ENCODE peak calls at places on chromosomes 1 and 21, in four cellular contexts. One of them, this sample, is unnamed. For H3K4me1, the result is how much of the 10 kb centered on the place peaks cover.

GRCh38 chr1:176341656-176342055 is 121.3 kb upstream of the PAPPA2 start:
- ATAC-seq in A549: no peak
- ATAC-seq in upper lobe of left lung: no peak
- ATAC-seq in GM12878: no peak
- ATAC-seq in this sample: no peak

GRCh38 chr1:204341380-204341779 is 18.3 kb downstream of the PLEKHA6 start:
- ATAC-seq in A549: no peak
- ATAC-seq in upper lobe of left lung: no peak
- ATAC-seq in GM12878: no peak
- ATAC-seq in this sample: no peak

GRCh38 chr1:171740356-171740863 is 1.5 kb downstream of the VAMP4 start:
- ATAC-seq in A549: no peak
- ATAC-seq in upper lobe of left lung: no peak
- ATAC-seq in GM12878: no peak
- ATAC-seq in this sample: no peak

GRCh38 chr1:193103759-193104495 is 1.3 kb downstream of the GLRX2 start:
- ATAC-seq in A549: no peak
- ATAC-seq in upper lobe of left lung: no peak
- ATAC-seq in GM12878: no peak
- ATAC-seq in this sample: no peak

GRCh38 chr1:101820080-101820479 is 176.6 kb downstream of the OLFM3 start:
- ATAC-seq in A549: peak
- ATAC-seq in upper lobe of left lung: no peak
- ATAC-seq in GM12878: peak
- ATAC-seq in this sample: no peak

GRCh38 chr21:28299946-28300345 is 692.7 kb downstream of the LTN1 start:
- ATAC-seq in A549: no peak
- ATAC-seq in upper lobe of left lung: no peak
- ATAC-seq in GM12878: no peak
- ATAC-seq in this sample: no peak

GRCh38 chr1:53467391-53467790 is 8.2 kb downstream of the DMRTB1 start:
- ATAC-seq in A549: no peak
- ATAC-seq in upper lobe of left lung: no peak
- ATAC-seq in GM12878: no peak
- ATAC-seq in this sample: no peak

GRCh38 chr1:205458777-205459566 is 3.1 kb upstream of the BLACAT1 start:
- ATAC-seq in A549: peak
- ATAC-seq in upper lobe of left lung: peak
- ATAC-seq in GM12878: peak
- ATAC-seq in this sample: no peak

GRCh38 chr1:108936170-108936569 is 27.1 kb downstream of the CLCC1 start:
- ATAC-seq in A549: no peak
- ATAC-seq in upper lobe of left lung: no peak
- ATAC-seq in GM12878: no peak
- ATAC-seq in this sample: no peak

GRCh38 chr1:18951818-18952391 is 4.6 kb downstream of the IFFO2 start:
- ATAC-seq in A549: no peak
- ATAC-seq in upper lobe of left lung: no peak
- ATAC-seq in GM12878: peak
- ATAC-seq in this sample: no peak

GRCh38 chr1:211677659-211678058 is 2.2 kb upstream of the NEK2 start:
- ATAC-seq in A549: no peak
- ATAC-seq in upper lobe of left lung: no peak
- ATAC-seq in GM12878: peak
- ATAC-seq in this sample: no peak

GRCh38 chr1:242129103-242129502 is 130.2 kb upstream of the MAP1LC3C start:
- ATAC-seq in A549: peak
- ATAC-seq in upper lobe of left lung: no peak
- ATAC-seq in GM12878: peak
- ATAC-seq in this sample: no peak

GRCh38 chr1:189616893-189617292 is 860.8 kb downstream of the BRINP3 start:
- ATAC-seq in A549: peak
- ATAC-seq in upper lobe of left lung: no peak
- ATAC-seq in GM12878: no peak
- ATAC-seq in this sample: no peak

GRCh38 chr1:202553560-202554038 is 156.7 kb downstream of the SYT2 start:
- ATAC-seq in A549: no peak
- ATAC-seq in upper lobe of left lung: peak
- ATAC-seq in GM12878: peak
- ATAC-seq in this sample: no peak

GRCh38 chr1:212743901-212744475 is 44.3 kb upstream of the BATF3 start:
- ATAC-seq in A549: no peak
- ATAC-seq in upper lobe of left lung: no peak
- ATAC-seq in GM12878: no peak
- ATAC-seq in this sample: no peak

GRCh38 chr1:208084764-208085163 is 159.4 kb downstream of the PLXNA2 start:
- ATAC-seq in A549: no peak
- ATAC-seq in upper lobe of left lung: no peak
- ATAC-seq in GM12878: no peak
- ATAC-seq in this sample: no peak

GRCh38 chr1:244998717-244999346 is 134.5 kb upstream of the HNRNPU start:
- ATAC-seq in A549: no peak
- ATAC-seq in upper lobe of left lung: no peak
- ATAC-seq in GM12878: no peak
- ATAC-seq in this sample: no peak

GRCh38 chr1:162697140-162697895 is 65.1 kb downstream of the DDR2 start:
- ATAC-seq in A549: no peak
- ATAC-seq in upper lobe of left lung: no peak
- ATAC-seq in GM12878: peak
- ATAC-seq in this sample: no peak

GRCh38 chr1:152753586-152753985 is 4.2 kb upstream of the KPRP start:
- ATAC-seq in A549: no peak
- ATAC-seq in upper lobe of left lung: no peak
- ATAC-seq in GM12878: no peak
- ATAC-seq in this sample: no peak

GRCh38 chr1:152757747-152758146 is at the start of gene KPRP:
- ATAC-seq in A549: peak
- ATAC-seq in upper lobe of left lung: no peak
- ATAC-seq in GM12878: no peak
- ATAC-seq in this sample: no peak

GRCh38 chr1:152759453-152760173 is 1.8 kb downstream of the KPRP start:
- ATAC-seq in A549: no peak
- ATAC-seq in upper lobe of left lung: no peak
- ATAC-seq in GM12878: no peak
- ATAC-seq in this sample: no peak

GRCh38 chr1:152758636-152759035 is 811 bp downstream of the KPRP start:
- ATAC-seq in A549: no peak
- ATAC-seq in upper lobe of left lung: no peak
- ATAC-seq in GM12878: no peak
- ATAC-seq in this sample: no peak

GRCh38 chr1:152756872-152757271 is 953 bp upstream of the KPRP start:
- ATAC-seq in A549: no peak
- ATAC-seq in upper lobe of left lung: no peak
- ATAC-seq in GM12878: no peak
- ATAC-seq in this sample: no peak
- H3K4me1 ChIP-seq in A549: under half
- H3K4me1 ChIP-seq in upper lobe of left lung: under half
- H3K4me1 ChIP-seq in GM12878: under half
- H3K4me1 ChIP-seq in this sample: under half

GRCh38 chr1:46340404-46341221 is at the start of gene NSUN4:
- ATAC-seq in A549: peak
- ATAC-seq in upper lobe of left lung: peak
- ATAC-seq in GM12878: peak
- ATAC-seq in this sample: peak
- TF ChIP-seq EP300 in A549: no peak
- TF ChIP-seq EP300 in upper lobe of left lung: no peak
- TF ChIP-seq EP300 in GM12878: no peak
- TF ChIP-seq EP300 in this sample: peak

GRCh38 chr1:66932291-66932690 is 7.5 kb downstream of the MIER1 start:
- ATAC-seq in A549: no peak
- ATAC-seq in upper lobe of left lung: no peak
- ATAC-seq in GM12878: no peak
- ATAC-seq in this sample: no peak

GRCh38 chr1:66929691-66929998 is 4.9 kb downstream of the MIER1 start:
- ATAC-seq in A549: no peak
- ATAC-seq in upper lobe of left lung: no peak
- ATAC-seq in GM12878: no peak
- ATAC-seq in this sample: no peak

GRCh38 chr1:66929999-66930822 is 5.4 kb downstream of the MIER1 start:
- ATAC-seq in A549: peak
- ATAC-seq in upper lobe of left lung: peak
- ATAC-seq in GM12878: peak
- ATAC-seq in this sample: peak

GRCh38 chr1:66930823-66931174 is 6.0 kb downstream of the MIER1 start:
- ATAC-seq in A549: peak
- ATAC-seq in upper lobe of left lung: no peak
- ATAC-seq in GM12878: peak
- ATAC-seq in this sample: no peak

GRCh38 chr1:66931548-66932124 is 6.8 kb downstream of the MIER1 start:
- ATAC-seq in A549: no peak
- ATAC-seq in upper lobe of left lung: no peak
- ATAC-seq in GM12878: peak
- ATAC-seq in this sample: no peak
- H3K4me1 ChIP-seq in A549: under half
- H3K4me1 ChIP-seq in upper lobe of left lung: half or more
- H3K4me1 ChIP-seq in GM12878: under half
- H3K4me1 ChIP-seq in this sample: under half

DNA sequence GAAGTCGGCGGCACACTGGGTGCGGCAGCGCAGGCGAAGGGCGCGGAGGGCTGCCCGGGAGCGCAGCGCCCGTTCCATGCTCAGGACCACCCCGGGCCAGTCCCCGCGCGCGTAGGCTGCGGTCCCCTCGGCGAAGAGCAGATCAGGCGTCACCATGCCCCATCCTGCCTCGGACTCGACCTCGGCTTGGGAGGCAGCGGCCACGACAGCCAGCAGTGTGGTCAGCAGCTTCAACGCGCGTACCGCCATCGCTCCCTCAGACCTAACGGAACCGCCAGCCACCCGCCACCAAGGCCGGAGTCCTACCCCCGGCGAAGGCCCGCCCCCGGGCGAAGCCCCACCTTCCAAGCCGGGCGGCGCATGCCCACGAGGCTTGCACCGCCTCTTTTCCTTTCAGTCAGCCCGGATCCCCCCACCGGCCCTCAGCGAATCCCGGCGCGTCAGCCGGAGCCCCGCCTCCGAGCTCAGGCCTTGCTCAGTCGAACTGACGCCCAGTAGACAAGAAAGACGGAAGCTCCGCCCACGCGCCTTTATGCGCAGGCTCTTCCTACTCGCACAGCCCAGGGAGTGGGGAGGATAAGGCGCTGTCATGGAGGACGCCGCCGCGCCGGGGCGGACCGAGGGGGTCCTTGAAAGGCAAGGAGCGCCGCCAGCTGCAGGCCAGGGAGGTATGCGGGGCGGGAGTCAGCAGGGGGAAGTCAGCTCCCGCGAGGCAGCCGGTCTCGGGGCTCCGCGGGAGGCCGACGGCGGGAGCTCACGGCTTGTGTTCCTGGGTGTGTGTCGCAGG is at the start of the genes C1orf50 and P3H1:
- ATAC-seq in A549: peak
- ATAC-seq in upper lobe of left lung: peak
- ATAC-seq in GM12878: peak
- ATAC-seq in this sample: peak
- TF ChIP-seq EP300 in A549: no peak
- TF ChIP-seq EP300 in upper lobe of left lung: no peak
- TF ChIP-seq EP300 in GM12878: no peak
- TF ChIP-seq EP300 in this sample: no peak

GRCh38 chr1:64755356-64755755 is 10.5 kb downstream of the RAVER2 start:
- ATAC-seq in A549: no peak
- ATAC-seq in upper lobe of left lung: no peak
- ATAC-seq in GM12878: no peak
- ATAC-seq in this sample: no peak
- H3K4me1 ChIP-seq in A549: under half
- H3K4me1 ChIP-seq in upper lobe of left lung: under half
- H3K4me1 ChIP-seq in GM12878: under half
- H3K4me1 ChIP-seq in this sample: under half

GRCh38 chr1:231194843-231195516 is 33.1 kb downstream of the TRIM67 start:
- ATAC-seq in A549: peak
- ATAC-seq in upper lobe of left lung: no peak
- ATAC-seq in GM12878: no peak
- ATAC-seq in this sample: no peak
- TF ChIP-seq EP300 in A549: peak
- TF ChIP-seq EP300 in upper lobe of left lung: no peak
- TF ChIP-seq EP300 in GM12878: no peak
- TF ChIP-seq EP300 in this sample: no peak

DNA sequence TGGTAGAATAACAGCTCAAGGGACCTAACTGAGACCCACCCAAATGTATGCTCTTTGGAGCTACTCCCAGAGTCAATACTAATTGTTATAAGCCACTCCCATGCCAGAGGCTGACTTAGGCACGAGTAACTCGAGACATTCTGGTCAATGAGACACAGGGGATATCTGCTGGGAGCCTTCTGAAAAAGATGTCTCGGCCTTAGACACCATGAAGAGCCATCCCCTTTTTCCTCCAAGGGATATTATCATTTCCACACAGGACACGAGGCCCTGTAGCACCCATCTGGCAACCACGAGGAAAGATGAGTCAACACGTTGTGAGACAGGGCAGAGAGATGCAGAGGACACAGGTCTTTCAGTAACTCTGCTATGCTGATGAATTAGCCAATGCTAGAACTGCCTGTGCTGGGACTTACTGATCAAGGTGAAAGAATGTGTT is 30.7 kb downstream of the ITPKB start:
- ATAC-seq in A549: no peak
- ATAC-seq in upper lobe of left lung: peak
- ATAC-seq in GM12878: no peak
- ATAC-seq in this sample: peak
- H3K4me1 ChIP-seq in A549: under half
- H3K4me1 ChIP-seq in upper lobe of left lung: under half
- H3K4me1 ChIP-seq in GM12878: under half
- H3K4me1 ChIP-seq in this sample: half or more